ENCODE peak calls at places on chromosome 21, in six cellular contexts. L is GM12891, V is K562, X is GM12878, J is HepG2, N is H1. Z is an unnamed sample.

GRCh38 chr21:18951291-18952038 is 547.9 kb upstream of the TMPRSS15 start:
- DNase-seq in L (no peak), V (peak), X (no peak), J (no peak), N (peak), Z (no peak)

GRCh38 chr21:32653326-32653901 is 41.2 kb upstream of the CFAP298 start:
- DNase-seq in L (peak), V (peak), X (no peak), J (peak), N (no peak), Z (no peak)

GRCh38 chr21:16634522-16634914 is 878.3 kb upstream of the CXADR start:
- DNase-seq in L (no peak), V (no peak), X (no peak), J (no peak), N (peak), Z (no peak)

GRCh38 chr21:46097826-46098286 is at the start of gene COL6A2:
- DNase-seq in L (peak), V (peak), X (no peak), J (no peak), N (peak), Z (peak)

GRCh38 chr21:33543505-33544129 is 779 bp downstream of the SON start:
- DNase-seq in L (no peak), V (no peak), X (no peak), J (no peak), N (no peak), Z (no peak)

GRCh38 chr21:35226960-35227741 is 178.0 kb upstream of the RUNX1 start:
- DNase-seq in L (no peak), V (no peak), X (peak), J (no peak), N (no peak), Z (no peak)

GRCh38 chr21:46129846-46130651 is 25.3 kb downstream of the FTCD start:
- DNase-seq in L (no peak), V (no peak), X (no peak), J (no peak), N (no peak), Z (no peak)

GRCh38 chr21:21688877-21689276 is 690.7 kb downstream of the NCAM2 start:
- DNase-seq in L (no peak), V (no peak), X (no peak), J (no peak), N (peak), Z (no peak)

GRCh38 chr21:46295996-46296752 is 10.0 kb downstream of the YBEY start:
- DNase-seq in L (no peak), V (peak), X (no peak), J (peak), N (no peak), Z (no peak)

GRCh38 chr21:27975514-27975913 is 1008.6 kb upstream of the ADAMTS5 start:
- DNase-seq in L (no peak), V (no peak), X (no peak), J (no peak), N (no peak), Z (no peak)

GRCh38 chr21:32770514-32771133 is 931 bp downstream of the PAXBP1 start:
- DNase-seq in L (no peak), V (no peak), X (no peak), J (peak), N (no peak), Z (no peak)

GRCh38 chr21:14737922-14738321 is 191.8 kb upstream of the SAMSN1 start:
- DNase-seq in L (no peak), V (peak), X (no peak), J (peak), N (no peak), Z (no peak)

GRCh38 chr21:30881480-30881879 is at the start of gene KRTAP11-1:
- DNase-seq in L (no peak), V (no peak), X (no peak), J (no peak), N (no peak), Z (no peak)

GRCh38 chr21:25281134-25281533 is 326.1 kb downstream of the MRPL39 start:
- DNase-seq in L (no peak), V (no peak), X (no peak), J (no peak), N (no peak), Z (no peak)

GRCh38 chr21:34933609-34934345 is 115.3 kb downstream of the RUNX1 start:
- DNase-seq in L (no peak), V (no peak), X (no peak), J (no peak), N (no peak), Z (no peak)

GRCh38 chr21:44911384-44912157 is 9.1 kb downstream of the ITGB2 start:
- DNase-seq in L (peak), V (peak), X (no peak), J (peak), N (no peak), Z (peak)

GRCh38 chr21:32173106-32173755 is 105.6 kb downstream of the MIS18A start:
- DNase-seq in L (no peak), V (no peak), X (no peak), J (no peak), N (no peak), Z (no peak)

GRCh38 chr21:44500111-44500510 is 39.9 kb downstream of the KRTAP10-1 start:
- DNase-seq in L (no peak), V (no peak), X (no peak), J (no peak), N (no peak), Z (no peak)

GRCh38 chr21:34092241-34092921 is 19.0 kb downstream of the MRPS6 start:
- DNase-seq in L (no peak), V (no peak), X (no peak), J (no peak), N (no peak), Z (no peak)

GRCh38 chr21:45033791-45034555 is 40.4 kb upstream of the ADARB1 start:
- DNase-seq in L (no peak), V (no peak), X (no peak), J (no peak), N (no peak), Z (no peak)

GRCh38 chr21:40386301-40386911 is 460.6 kb downstream of the DSCAM start:
- DNase-seq in L (no peak), V (peak), X (no peak), J (no peak), N (peak), Z (no peak)

GRCh38 chr21:45030637-45031218 is 43.7 kb upstream of the ADARB1 start:
- DNase-seq in L (no peak), V (no peak), X (no peak), J (no peak), N (no peak), Z (no peak)

GRCh38 chr21:46635324-46636180 is at the start of gene PRMT2:
- DNase-seq in L (peak), V (peak), X (peak), J (peak), N (peak), Z (peak)

GRCh38 chr21:32410916-32411315 is 1.6 kb upstream of the EVA1C start:
- DNase-seq in L (no peak), V (no peak), X (no peak), J (no peak), N (no peak), Z (no peak)

GRCh38 chr21:34190576-34191301 is 117.4 kb downstream of the MRPS6 start:
- DNase-seq in L (no peak), V (peak), X (no peak), J (no peak), N (no peak), Z (no peak)

GRCh38 chr21:17783816-17784598 is 35.1 kb downstream of the C21orf91 start:
- DNase-seq in L (no peak), V (no peak), X (peak), J (no peak), N (no peak), Z (no peak)

GRCh38 chr21:33025471-33026298 is at the start of gene OLIG2:
- DNase-seq in L (no peak), V (peak), X (no peak), J (no peak), N (peak), Z (no peak)

GRCh38 chr21:46636550-46637289 is 1.2 kb downstream of the PRMT2 start:
- DNase-seq in L (no peak), V (no peak), X (no peak), J (no peak), N (no peak), Z (no peak)

GRCh38 chr21:15222711-15223110 is 157.9 kb upstream of the NRIP1 start:
- DNase-seq in L (no peak), V (no peak), X (no peak), J (no peak), N (no peak), Z (no peak)

GRCh38 chr21:23401278-23401677 is 2206.0 kb downstream of the MRPL39 start:
- DNase-seq in L (no peak), V (no peak), X (no peak), J (no peak), N (no peak), Z (no peak)

GRCh38 chr21:33293811-33294216 is 27.6 kb downstream of the IL10RB start:
- DNase-seq in L (no peak), V (no peak), X (no peak), J (no peak), N (no peak), Z (no peak)

GRCh38 chr21:40146201-40146890 is 279.1 kb downstream of the PCP4 start:
- DNase-seq in L (no peak), V (no peak), X (no peak), J (no peak), N (no peak), Z (no peak)

GRCh38 chr21:28106370-28106890 is 886.2 kb downstream of the LTN1 start:
- DNase-seq in L (no peak), V (no peak), X (no peak), J (no peak), N (no peak), Z (no peak)

GRCh38 chr21:44286716-44287632 is 1.3 kb downstream of the AIRE start:
- DNase-seq in L (no peak), V (no peak), X (no peak), J (no peak), N (no peak), Z (no peak)

GRCh38 chr21:34630536-34631143 is 15.7 kb upstream of the RCAN1 start:
- DNase-seq in L (peak), V (peak), X (peak), J (peak), N (no peak), Z (no peak)

GRCh38 chr21:33427051-33427450 is 23.8 kb downstream of the IFNGR2 start:
- DNase-seq in L (no peak), V (no peak), X (no peak), J (no peak), N (no peak), Z (no peak)

GRCh38 chr21:36479415-36480402 is at the start of gene CLDN14:
- DNase-seq in L (no peak), V (no peak), X (no peak), J (peak), N (no peak), Z (no peak)
- TF ChIP-seq POLR2A in L (no peak), V (no peak), X (no peak), J (peak), N (no peak), Z (no peak)

DNA sequence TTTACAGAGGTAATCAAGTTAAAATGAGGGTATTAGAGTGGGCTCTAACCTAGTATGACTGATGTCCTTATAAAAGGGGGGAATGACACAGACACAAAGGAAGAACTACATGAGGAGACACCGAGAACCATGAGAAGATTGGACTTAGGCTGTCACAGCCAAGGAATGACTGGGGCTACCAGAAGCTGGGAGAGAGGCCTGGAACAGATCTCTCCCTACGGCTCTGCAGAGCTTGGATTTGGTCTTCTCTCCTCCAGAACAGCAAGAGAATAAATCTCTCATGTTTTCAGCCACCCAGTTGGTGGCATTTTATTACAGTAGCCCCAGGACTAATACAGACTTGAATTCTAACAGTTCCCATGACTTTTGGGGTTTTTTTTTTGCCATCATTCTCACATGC is 110.8 kb downstream of the PSMG1 start:
- DNase-seq in L (no peak), V (no peak), X (no peak), J (no peak), N (no peak), Z (no peak)
- TF ChIP-seq POLR2AphosphoS5 in L (no peak), V (no peak), X (no peak), J (no peak), N (no peak), Z (no peak)

DNA sequence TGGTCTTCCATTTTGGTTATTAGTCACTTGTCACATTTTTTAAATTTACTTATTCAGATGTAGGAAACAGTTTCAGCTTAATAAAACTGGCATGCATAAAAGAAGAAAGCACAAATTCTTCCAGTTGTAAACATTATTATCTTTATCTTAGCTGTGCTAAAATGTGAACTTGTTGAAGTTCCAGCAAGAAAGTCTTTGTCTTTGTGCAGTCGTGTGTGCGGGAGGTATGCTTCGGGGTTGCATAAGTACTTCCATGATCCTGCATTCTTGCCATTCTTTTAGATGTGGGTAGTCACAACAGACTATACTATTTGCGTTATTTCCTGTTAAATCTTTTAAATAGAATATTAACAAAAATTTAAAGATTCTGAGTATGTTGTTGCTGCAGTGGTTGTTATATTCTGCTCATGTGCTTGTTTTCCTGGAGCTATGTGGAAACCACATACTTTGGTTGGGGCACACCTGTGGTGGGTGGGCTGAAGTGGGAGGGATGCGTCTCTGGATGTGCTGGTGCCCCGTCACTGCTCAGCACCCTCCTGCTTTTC is 49.9 kb downstream of the CBS start:
- DNase-seq in L (no peak), V (no peak), X (no peak), J (peak), N (no peak), Z (no peak)
- TF ChIP-seq TAF1 in L (no peak), V (no peak), X (no peak), J (no peak), N (no peak), Z (no peak)

DNA sequence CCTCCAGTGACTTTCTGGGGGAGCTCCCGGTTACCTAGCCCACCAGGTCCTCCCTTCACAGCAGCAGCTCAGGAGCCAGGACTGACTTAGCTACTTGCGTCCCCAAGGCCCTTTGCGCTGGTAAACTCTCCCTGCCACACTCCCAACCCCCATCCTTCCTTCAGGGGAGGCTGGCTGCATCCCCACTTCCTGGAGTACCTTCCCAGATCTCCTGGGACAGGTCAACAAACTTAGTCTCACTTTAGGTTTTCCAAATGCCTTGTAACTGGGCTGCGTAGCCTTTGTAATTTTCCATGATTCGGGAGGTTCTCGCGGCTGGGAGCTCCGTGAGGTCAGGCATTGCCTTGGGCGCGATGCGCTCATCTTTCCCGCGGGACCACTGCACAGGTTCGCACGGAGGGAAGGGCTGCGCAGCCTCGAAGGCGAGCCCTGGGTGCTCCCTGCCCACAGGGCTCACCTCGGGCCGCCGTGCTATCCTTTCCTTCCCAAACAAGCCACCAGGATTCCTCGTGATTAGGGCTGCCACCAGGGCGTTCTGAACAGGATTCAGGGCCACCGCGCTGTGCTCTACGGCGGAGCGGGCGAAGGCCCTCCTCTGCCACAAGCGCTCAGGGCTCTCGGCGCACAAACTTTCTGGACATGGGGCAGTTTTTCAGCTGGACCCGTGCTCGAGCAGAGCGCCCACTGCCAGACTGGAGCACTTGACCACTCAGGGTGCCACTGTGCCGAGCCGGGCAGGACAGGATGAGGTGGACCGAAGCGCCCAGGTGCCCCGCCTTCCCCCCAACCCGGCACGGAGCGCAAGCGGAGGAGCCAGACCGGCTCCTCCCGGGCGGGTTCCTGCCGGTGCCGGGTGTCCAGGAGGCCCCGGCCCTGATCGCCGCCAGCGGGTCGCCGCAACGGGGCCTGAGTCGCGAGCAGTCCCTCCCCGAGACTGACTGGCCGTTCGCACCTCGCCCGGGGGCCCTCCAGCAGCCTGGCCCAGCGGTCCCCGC is 1.1 kb downstream of the TMPRSS2 start:
- DNase-seq in L (no peak), V (no peak), X (no peak), J (no peak), N (no peak), Z (no peak)
- TF ChIP-seq POLR2A in L (no peak), V (no peak), X (no peak), J (no peak), N (no peak), Z (no peak)

DNA sequence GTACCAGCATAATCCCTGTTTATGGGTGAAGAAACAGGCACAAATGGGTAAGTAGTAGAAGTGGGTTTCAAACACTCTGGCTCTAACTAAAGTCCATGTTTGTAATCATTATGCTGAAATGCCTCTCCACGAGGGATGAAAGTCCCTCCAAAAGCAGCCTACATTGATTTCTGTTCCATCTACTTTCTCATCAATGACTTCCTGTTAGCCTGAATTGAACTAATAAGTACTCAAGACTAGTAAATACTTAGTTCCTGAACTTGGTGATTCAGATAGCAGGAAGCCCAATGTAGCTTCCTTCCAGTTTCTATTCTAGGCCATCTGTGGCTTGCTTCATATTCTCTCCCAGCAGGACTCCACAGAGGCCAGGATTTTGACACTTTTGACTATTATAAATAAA is 11.3 kb upstream of the BACH1 start:
- DNase-seq in L (no peak), V (no peak), X (no peak), J (peak), N (no peak), Z (no peak)
- TF ChIP-seq POLR2AphosphoS5 in L (no peak), V (no peak), X (no peak), J (no peak), N (no peak), Z (no peak)

GRCh38 chr21:29148535-29148934 is 18.1 kb downstream of the MAP3K7CL start:
- DNase-seq in L (no peak), V (no peak), X (no peak), J (no peak), N (no peak), Z (no peak)
- TF ChIP-seq TAF1 in L (no peak), V (no peak), X (no peak), J (no peak), N (no peak), Z (no peak)

GRCh38 chr21:26845066-26845749 is at the start of gene ADAMTS1:
- DNase-seq in L (no peak), V (no peak), X (no peak), J (peak), N (peak), Z (no peak)
- TF ChIP-seq POLR2A in L (no peak), V (no peak), X (no peak), J (no peak), N (peak), Z (no peak)

DNA sequence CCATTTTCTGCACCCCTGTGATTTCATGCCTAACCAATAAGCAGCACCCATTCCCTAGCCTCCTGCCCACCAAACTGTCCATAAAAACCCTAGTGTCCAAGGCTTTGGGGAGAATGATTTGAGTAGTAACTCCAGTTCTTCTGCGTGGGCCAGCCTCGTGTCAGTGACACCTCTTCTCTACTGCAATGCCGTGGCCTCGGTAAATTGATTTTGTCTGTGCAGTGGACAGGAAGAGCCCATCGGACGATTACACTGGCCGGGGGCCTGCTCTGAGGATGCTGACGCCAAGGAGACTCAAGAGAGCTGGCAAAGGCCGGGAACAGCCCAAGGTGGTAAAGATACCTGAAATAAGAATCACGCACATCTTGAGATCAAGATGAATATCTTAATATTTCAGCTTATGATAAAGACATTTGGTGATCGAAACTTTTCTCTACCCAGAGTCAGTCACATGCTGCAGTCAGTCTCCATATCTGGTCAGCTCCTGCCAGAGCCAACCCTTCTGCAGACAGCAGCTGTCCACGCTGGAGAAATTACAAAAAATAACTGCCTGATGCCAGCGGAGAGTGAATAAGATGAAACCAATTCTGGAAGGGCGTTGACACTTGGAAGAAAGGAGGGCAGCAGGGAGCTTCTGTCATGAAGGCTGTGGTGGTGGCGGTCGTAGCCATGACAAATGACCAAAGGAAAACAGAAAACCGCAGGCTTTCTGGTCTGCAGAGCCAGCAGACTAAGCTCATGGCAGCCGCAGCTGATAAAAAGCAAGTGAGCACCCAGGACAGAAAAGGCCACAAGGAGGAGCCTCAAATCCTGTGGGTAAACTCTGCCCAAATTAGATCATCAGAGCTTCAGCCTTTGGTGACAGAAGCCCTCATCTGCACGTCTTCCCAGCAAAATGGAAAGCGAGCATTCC is 29.1 kb downstream of the RSPH1 start:
- DNase-seq in L (no peak), V (peak), X (no peak), J (peak), N (no peak), Z (no peak)
- TF ChIP-seq POLR2AphosphoS5 in L (no peak), V (no peak), X (no peak), J (no peak), N (no peak), Z (no peak)

Z was measured in GM12892.